ENCODE peak calls at places on chromosome 13, in ten cellular contexts. One of them, this sample, is unnamed.

GRCh38 chr13:80362488-80362887 is 21.6 kb upstream of the SPRY2 start:
- DNase-seq in NCI-H774: no peak
- DNase-seq in amygdala: no peak
- DNase-seq in ovary: no peak
- DNase-seq in HS-5: no peak
- DNase-seq in HAP-1: no peak
- DNase-seq in activated CD8-positive, alpha-beta memory T cell treated with anti-CD3 and anti-CD28 coated beads for 24 hours: no peak
- DNase-seq in AG09309: no peak
- DNase-seq in activated naive CD4-positive, alpha-beta T cell treated with Interleukin-2 at 50 U/mL for 16 hours: no peak
- DNase-seq in GM18507: no peak
- DNase-seq in this sample: no peak

GRCh38 chr13:109344552-109345157 is 441.7 kb downstream of the IRS2 start:
- DNase-seq in NCI-H774: no peak
- DNase-seq in amygdala: no peak
- DNase-seq in ovary: no peak
- DNase-seq in HS-5: peak; percentile 37
- DNase-seq in HAP-1: no peak
- DNase-seq in activated CD8-positive, alpha-beta memory T cell treated with anti-CD3 and anti-CD28 coated beads for 24 hours: no peak
- DNase-seq in AG09309: no peak
- DNase-seq in activated naive CD4-positive, alpha-beta T cell treated with Interleukin-2 at 50 U/mL for 16 hours: no peak
- DNase-seq in GM18507: no peak
- DNase-seq in this sample: no peak

GRCh38 chr13:102035969-102036368 is 365.9 kb downstream of the FGF14 start:
- DNase-seq in NCI-H774: no peak
- DNase-seq in amygdala: no peak
- DNase-seq in ovary: no peak
- DNase-seq in HS-5: no peak
- DNase-seq in HAP-1: no peak
- DNase-seq in activated CD8-positive, alpha-beta memory T cell treated with anti-CD3 and anti-CD28 coated beads for 24 hours: no peak
- DNase-seq in AG09309: no peak
- DNase-seq in activated naive CD4-positive, alpha-beta T cell treated with Interleukin-2 at 50 U/mL for 16 hours: no peak
- DNase-seq in GM18507: no peak
- DNase-seq in this sample: no peak

GRCh38 chr13:110907301-110907700 is 7.6 kb downstream of the ANKRD10 start:
- DNase-seq in NCI-H774: no peak
- DNase-seq in amygdala: no peak
- DNase-seq in ovary: no peak
- DNase-seq in HS-5: no peak
- DNase-seq in HAP-1: no peak
- DNase-seq in activated CD8-positive, alpha-beta memory T cell treated with anti-CD3 and anti-CD28 coated beads for 24 hours: no peak
- DNase-seq in AG09309: no peak
- DNase-seq in activated naive CD4-positive, alpha-beta T cell treated with Interleukin-2 at 50 U/mL for 16 hours: no peak
- DNase-seq in GM18507: no peak
- DNase-seq in this sample: no peak

GRCh38 chr13:113656015-113656588 is 1.9 kb downstream of the ATP4B start:
- DNase-seq in NCI-H774: no peak
- DNase-seq in amygdala: no peak
- DNase-seq in ovary: peak; percentile 21
- DNase-seq in HS-5: no peak
- DNase-seq in HAP-1: no peak
- DNase-seq in activated CD8-positive, alpha-beta memory T cell treated with anti-CD3 and anti-CD28 coated beads for 24 hours: no peak
- DNase-seq in AG09309: no peak
- DNase-seq in activated naive CD4-positive, alpha-beta T cell treated with Interleukin-2 at 50 U/mL for 16 hours: no peak
- DNase-seq in GM18507: no peak
- DNase-seq in this sample: no peak

GRCh38 chr13:98390086-98390697 is 186.7 kb downstream of the STK24 start:
- DNase-seq in NCI-H774: no peak
- DNase-seq in amygdala: no peak
- DNase-seq in ovary: no peak
- DNase-seq in HS-5: no peak
- DNase-seq in HAP-1: no peak
- DNase-seq in activated CD8-positive, alpha-beta memory T cell treated with anti-CD3 and anti-CD28 coated beads for 24 hours: no peak
- DNase-seq in AG09309: no peak
- DNase-seq in activated naive CD4-positive, alpha-beta T cell treated with Interleukin-2 at 50 U/mL for 16 hours: no peak
- DNase-seq in GM18507: no peak
- DNase-seq in this sample: no peak

GRCh38 chr13:44158055-44158655 is 215.5 kb upstream of the SERP2 start:
- DNase-seq in NCI-H774: no peak
- DNase-seq in amygdala: no peak
- DNase-seq in ovary: no peak
- DNase-seq in HS-5: no peak
- DNase-seq in HAP-1: no peak
- DNase-seq in activated CD8-positive, alpha-beta memory T cell treated with anti-CD3 and anti-CD28 coated beads for 24 hours: no peak
- DNase-seq in AG09309: no peak
- DNase-seq in activated naive CD4-positive, alpha-beta T cell treated with Interleukin-2 at 50 U/mL for 16 hours: no peak
- DNase-seq in GM18507: no peak
- DNase-seq in this sample: no peak

GRCh38 chr13:24035411-24035810 is 125.1 kb upstream of the SPATA13 start:
- DNase-seq in NCI-H774: no peak
- DNase-seq in amygdala: no peak
- DNase-seq in ovary: no peak
- DNase-seq in HS-5: no peak
- DNase-seq in HAP-1: no peak
- DNase-seq in activated CD8-positive, alpha-beta memory T cell treated with anti-CD3 and anti-CD28 coated beads for 24 hours: no peak
- DNase-seq in AG09309: no peak
- DNase-seq in activated naive CD4-positive, alpha-beta T cell treated with Interleukin-2 at 50 U/mL for 16 hours: no peak
- DNase-seq in GM18507: no peak
- DNase-seq in this sample: no peak

GRCh38 chr13:22076658-22077057 is 405.8 kb downstream of the FGF9 start:
- DNase-seq in NCI-H774: no peak
- DNase-seq in amygdala: no peak
- DNase-seq in ovary: no peak
- DNase-seq in HS-5: no peak
- DNase-seq in HAP-1: no peak
- DNase-seq in activated CD8-positive, alpha-beta memory T cell treated with anti-CD3 and anti-CD28 coated beads for 24 hours: no peak
- DNase-seq in AG09309: no peak
- DNase-seq in activated naive CD4-positive, alpha-beta T cell treated with Interleukin-2 at 50 U/mL for 16 hours: no peak
- DNase-seq in GM18507: no peak
- DNase-seq in this sample: no peak

GRCh38 chr13:26449063-26449848 is 108.2 kb upstream of the WASF3 start:
- DNase-seq in NCI-H774: no peak
- DNase-seq in amygdala: no peak
- DNase-seq in ovary: no peak
- DNase-seq in HS-5: no peak
- DNase-seq in HAP-1: no peak
- DNase-seq in activated CD8-positive, alpha-beta memory T cell treated with anti-CD3 and anti-CD28 coated beads for 24 hours: no peak
- DNase-seq in AG09309: no peak
- DNase-seq in activated naive CD4-positive, alpha-beta T cell treated with Interleukin-2 at 50 U/mL for 16 hours: no peak
- DNase-seq in GM18507: no peak
- DNase-seq in this sample: no peak

GRCh38 chr13:50910483-50910805 is 853 bp downstream of the RNASEH2B start:
- DNase-seq in NCI-H774: peak; percentile 20
- DNase-seq in amygdala: no peak
- DNase-seq in ovary: no peak
- DNase-seq in HS-5: no peak
- DNase-seq in HAP-1: peak; percentile 43
- DNase-seq in activated CD8-positive, alpha-beta memory T cell treated with anti-CD3 and anti-CD28 coated beads for 24 hours: no peak
- DNase-seq in AG09309: no peak
- DNase-seq in activated naive CD4-positive, alpha-beta T cell treated with Interleukin-2 at 50 U/mL for 16 hours: no peak
- DNase-seq in GM18507: no peak
- DNase-seq in this sample: no peak

GRCh38 chr13:33147832-33148231 is 131.6 kb downstream of the KL start:
- DNase-seq in NCI-H774: no peak
- DNase-seq in amygdala: no peak
- DNase-seq in ovary: no peak
- DNase-seq in HS-5: no peak
- DNase-seq in HAP-1: no peak
- DNase-seq in activated CD8-positive, alpha-beta memory T cell treated with anti-CD3 and anti-CD28 coated beads for 24 hours: no peak
- DNase-seq in AG09309: no peak
- DNase-seq in activated naive CD4-positive, alpha-beta T cell treated with Interleukin-2 at 50 U/mL for 16 hours: no peak
- DNase-seq in GM18507: no peak
- DNase-seq in this sample: no peak

GRCh38 chr13:112441226-112441625 is 65.1 kb downstream of the SPACA7 start:
- DNase-seq in NCI-H774: no peak
- DNase-seq in amygdala: no peak
- DNase-seq in ovary: no peak
- DNase-seq in HS-5: no peak
- DNase-seq in HAP-1: no peak
- DNase-seq in activated CD8-positive, alpha-beta memory T cell treated with anti-CD3 and anti-CD28 coated beads for 24 hours: no peak
- DNase-seq in AG09309: no peak
- DNase-seq in activated naive CD4-positive, alpha-beta T cell treated with Interleukin-2 at 50 U/mL for 16 hours: no peak
- DNase-seq in GM18507: no peak
- DNase-seq in this sample: no peak

GRCh38 chr13:103140001-103140671 is 73.9 kb upstream of the SLC10A2 start:
- DNase-seq in NCI-H774: no peak
- DNase-seq in amygdala: no peak
- DNase-seq in ovary: no peak
- DNase-seq in HS-5: no peak
- DNase-seq in HAP-1: peak; percentile 38
- DNase-seq in activated CD8-positive, alpha-beta memory T cell treated with anti-CD3 and anti-CD28 coated beads for 24 hours: no peak
- DNase-seq in AG09309: no peak
- DNase-seq in activated naive CD4-positive, alpha-beta T cell treated with Interleukin-2 at 50 U/mL for 16 hours: no peak
- DNase-seq in GM18507: no peak
- DNase-seq in this sample: no peak

GRCh38 chr13:111095031-111095840 is 19.9 kb upstream of the ARHGEF7 start:
- DNase-seq in NCI-H774: no peak
- DNase-seq in amygdala: no peak
- DNase-seq in ovary: no peak
- DNase-seq in HS-5: no peak
- DNase-seq in HAP-1: no peak
- DNase-seq in activated CD8-positive, alpha-beta memory T cell treated with anti-CD3 and anti-CD28 coated beads for 24 hours: no peak
- DNase-seq in AG09309: no peak
- DNase-seq in activated naive CD4-positive, alpha-beta T cell treated with Interleukin-2 at 50 U/mL for 16 hours: no peak
- DNase-seq in GM18507: no peak
- DNase-seq in this sample: no peak

GRCh38 chr13:76038920-76039716 is 403.0 kb downstream of the LMO7 start:
- DNase-seq in NCI-H774: no peak
- DNase-seq in amygdala: no peak
- DNase-seq in ovary: no peak
- DNase-seq in HS-5: no peak
- DNase-seq in HAP-1: no peak
- DNase-seq in activated CD8-positive, alpha-beta memory T cell treated with anti-CD3 and anti-CD28 coated beads for 24 hours: no peak
- DNase-seq in AG09309: no peak
- DNase-seq in activated naive CD4-positive, alpha-beta T cell treated with Interleukin-2 at 50 U/mL for 16 hours: no peak
- DNase-seq in GM18507: no peak
- DNase-seq in this sample: no peak

GRCh38 chr13:111472559-111473460 is 152.4 kb downstream of the TEX29 start:
- DNase-seq in NCI-H774: peak; percentile 77
- DNase-seq in amygdala: no peak
- DNase-seq in ovary: no peak
- DNase-seq in HS-5: no peak
- DNase-seq in HAP-1: no peak
- DNase-seq in activated CD8-positive, alpha-beta memory T cell treated with anti-CD3 and anti-CD28 coated beads for 24 hours: peak; percentile 33
- DNase-seq in AG09309: no peak
- DNase-seq in activated naive CD4-positive, alpha-beta T cell treated with Interleukin-2 at 50 U/mL for 16 hours: no peak
- DNase-seq in GM18507: no peak
- DNase-seq in this sample: peak; percentile 32

GRCh38 chr13:44734204-44734707 is 158.1 kb upstream of the TSC22D1 start:
- DNase-seq in NCI-H774: no peak
- DNase-seq in amygdala: no peak
- DNase-seq in ovary: no peak
- DNase-seq in HS-5: no peak
- DNase-seq in HAP-1: no peak
- DNase-seq in activated CD8-positive, alpha-beta memory T cell treated with anti-CD3 and anti-CD28 coated beads for 24 hours: no peak
- DNase-seq in AG09309: no peak
- DNase-seq in activated naive CD4-positive, alpha-beta T cell treated with Interleukin-2 at 50 U/mL for 16 hours: no peak
- DNase-seq in GM18507: no peak
- DNase-seq in this sample: no peak

GRCh38 chr13:34748078-34748477 is 194.0 kb upstream of the NBEA start:
- DNase-seq in NCI-H774: peak; percentile 14
- DNase-seq in amygdala: no peak
- DNase-seq in ovary: peak; percentile 52
- DNase-seq in HS-5: no peak
- DNase-seq in HAP-1: no peak
- DNase-seq in activated CD8-positive, alpha-beta memory T cell treated with anti-CD3 and anti-CD28 coated beads for 24 hours: no peak
- DNase-seq in AG09309: peak; percentile 4
- DNase-seq in activated naive CD4-positive, alpha-beta T cell treated with Interleukin-2 at 50 U/mL for 16 hours: no peak
- DNase-seq in GM18507: no peak
- DNase-seq in this sample: no peak

GRCh38 chr13:110471156-110471832 is 90.2 kb downstream of the RAB20 start:
- DNase-seq in NCI-H774: no peak
- DNase-seq in amygdala: no peak
- DNase-seq in ovary: no peak
- DNase-seq in HS-5: no peak
- DNase-seq in HAP-1: no peak
- DNase-seq in activated CD8-positive, alpha-beta memory T cell treated with anti-CD3 and anti-CD28 coated beads for 24 hours: no peak
- DNase-seq in AG09309: no peak
- DNase-seq in activated naive CD4-positive, alpha-beta T cell treated with Interleukin-2 at 50 U/mL for 16 hours: no peak
- DNase-seq in GM18507: no peak
- DNase-seq in this sample: no peak

GRCh38 chr13:20399961-20400360 is 125.7 kb downstream of the CRYL1 start:
- DNase-seq in NCI-H774: no peak
- DNase-seq in amygdala: no peak
- DNase-seq in ovary: no peak
- DNase-seq in HS-5: no peak
- DNase-seq in HAP-1: no peak
- DNase-seq in activated CD8-positive, alpha-beta memory T cell treated with anti-CD3 and anti-CD28 coated beads for 24 hours: peak; percentile 47
- DNase-seq in AG09309: no peak
- DNase-seq in activated naive CD4-positive, alpha-beta T cell treated with Interleukin-2 at 50 U/mL for 16 hours: no peak
- DNase-seq in GM18507: no peak
- DNase-seq in this sample: no peak

GRCh38 chr13:39600766-39601165 is 2.2 kb downstream of the LHFPL6 start:
- DNase-seq in NCI-H774: no peak
- DNase-seq in amygdala: no peak
- DNase-seq in ovary: no peak
- DNase-seq in HS-5: no peak
- DNase-seq in HAP-1: no peak
- DNase-seq in activated CD8-positive, alpha-beta memory T cell treated with anti-CD3 and anti-CD28 coated beads for 24 hours: no peak
- DNase-seq in AG09309: no peak
- DNase-seq in activated naive CD4-positive, alpha-beta T cell treated with Interleukin-2 at 50 U/mL for 16 hours: no peak
- DNase-seq in GM18507: no peak
- DNase-seq in this sample: no peak

GRCh38 chr13:77034883-77035282 is 7.9 kb upstream of the FBXL3 start:
- DNase-seq in NCI-H774: no peak
- DNase-seq in amygdala: no peak
- DNase-seq in ovary: no peak
- DNase-seq in HS-5: no peak
- DNase-seq in HAP-1: no peak
- DNase-seq in activated CD8-positive, alpha-beta memory T cell treated with anti-CD3 and anti-CD28 coated beads for 24 hours: no peak
- DNase-seq in AG09309: peak; percentile 34
- DNase-seq in activated naive CD4-positive, alpha-beta T cell treated with Interleukin-2 at 50 U/mL for 16 hours: no peak
- DNase-seq in GM18507: no peak
- DNase-seq in this sample: no peak

GRCh38 chr13:105847532-105848295 is 687.7 kb downstream of the EFNB2 start:
- DNase-seq in NCI-H774: no peak
- DNase-seq in amygdala: no peak
- DNase-seq in ovary: no peak
- DNase-seq in HS-5: no peak
- DNase-seq in HAP-1: no peak
- DNase-seq in activated CD8-positive, alpha-beta memory T cell treated with anti-CD3 and anti-CD28 coated beads for 24 hours: no peak
- DNase-seq in AG09309: no peak
- DNase-seq in activated naive CD4-positive, alpha-beta T cell treated with Interleukin-2 at 50 U/mL for 16 hours: no peak
- DNase-seq in GM18507: no peak
- DNase-seq in this sample: no peak

GRCh38 chr13:25103711-25104110 is 7.8 kb downstream of the PABPC3 start:
- DNase-seq in NCI-H774: no peak
- DNase-seq in amygdala: no peak
- DNase-seq in ovary: no peak
- DNase-seq in HS-5: no peak
- DNase-seq in HAP-1: no peak
- DNase-seq in activated CD8-positive, alpha-beta memory T cell treated with anti-CD3 and anti-CD28 coated beads for 24 hours: no peak
- DNase-seq in AG09309: no peak
- DNase-seq in activated naive CD4-positive, alpha-beta T cell treated with Interleukin-2 at 50 U/mL for 16 hours: no peak
- DNase-seq in GM18507: no peak
- DNase-seq in this sample: no peak